ENCODE peak calls at places on chromosomes 11 and 22, in eight cellular contexts. S is ovary, O is vagina, X is sigmoid colon, J is fibroblast of lung, R is kidney, Z is left ventricle myocardium inferior, Y is IMR-90. B is an unnamed sample.

GRCh38 chr11:73047773-73048371 is 94.2 kb downstream of the FCHSD2 start:
- DNase-seq in S (no peak), O (no peak), X (no peak), J (no peak), R (no peak), Z (no peak), Y (no peak), B (no peak)

GRCh38 chr11:66339686-66340483 is 3.7 kb upstream of the RIN1 start:
- DNase-seq in S (no peak), O (no peak), X (peak), J (no peak), R (peak), Z (no peak), Y (no peak), B (no peak)

GRCh38 chr11:82682003-82682751 is 51.5 kb downstream of the FAM181B start:
- DNase-seq in S (no peak), O (no peak), X (no peak), J (peak), R (no peak), Z (no peak), Y (peak), B (no peak)

GRCh38 chr22:19759459-19759993 is 1.1 kb upstream of the TBX1 start:
- DNase-seq in S (no peak), O (no peak), X (no peak), J (no peak), R (no peak), Z (no peak), Y (no peak), B (no peak)

GRCh38 chr11:93849751-93850584 is 450 bp downstream of the VSTM5 start:
- DNase-seq in S (no peak), O (peak), X (no peak), J (peak), R (peak), Z (peak), Y (no peak), B (no peak)

GRCh38 chr11:36273110-36273509 is 16.1 kb downstream of the COMMD9 start:
- DNase-seq in S (no peak), O (no peak), X (no peak), J (no peak), R (no peak), Z (no peak), Y (no peak), B (no peak)

GRCh38 chr11:12157241-12157661 is 46.9 kb downstream of the MICAL2 start:
- DNase-seq in S (no peak), O (no peak), X (no peak), J (peak), R (no peak), Z (no peak), Y (peak), B (no peak)

GRCh38 chr11:9459573-9460321 is 1.1 kb upstream of the ZNF143 start:
- DNase-seq in S (no peak), O (peak), X (no peak), J (peak), R (no peak), Z (no peak), Y (peak), B (peak)

GRCh38 chr22:26461188-26461810 is 22.3 kb downstream of the HPS4 start:
- DNase-seq in S (peak), O (no peak), X (no peak), J (no peak), R (no peak), Z (peak), Y (peak), B (peak)

GRCh38 chr22:31230155-31230870 is 18.2 kb downstream of the LIMK2 start:
- DNase-seq in S (no peak), O (no peak), X (no peak), J (peak), R (no peak), Z (no peak), Y (peak), B (no peak)

GRCh38 chr22:38758276-38758945 is 2.6 kb upstream of the SUN2 start:
- DNase-seq in S (no peak), O (no peak), X (no peak), J (no peak), R (peak), Z (no peak), Y (no peak), B (no peak)

GRCh38 chr11:59550368-59550841 is 39.1 kb downstream of the OR4D9 start:
- DNase-seq in S (peak), O (peak), X (peak), J (peak), R (peak), Z (peak), Y (peak), B (peak)

GRCh38 chr11:88801484-88802123 is 264.2 kb downstream of the GRM5 start:
- DNase-seq in S (no peak), O (no peak), X (no peak), J (no peak), R (no peak), Z (no peak), Y (no peak), B (no peak)

GRCh38 chr22:35440129-35440528 is 40.2 kb downstream of the MCM5 start:
- DNase-seq in S (no peak), O (no peak), X (no peak), J (no peak), R (no peak), Z (peak), Y (no peak), B (no peak)

GRCh38 chr11:123302751-123303195 is 107.7 kb upstream of the CLMP start:
- DNase-seq in S (no peak), O (no peak), X (no peak), J (peak), R (no peak), Z (no peak), Y (peak), B (no peak)

GRCh38 chr22:48647606-48648515 is 1179.8 kb downstream of the BRD1 start:
- DNase-seq in S (no peak), O (no peak), X (no peak), J (no peak), R (peak), Z (no peak), Y (no peak), B (no peak)

GRCh38 chr11:119015054-119015611 is 3.0 kb downstream of the RPS25 start:
- DNase-seq in S (no peak), O (no peak), X (peak), J (no peak), R (no peak), Z (no peak), Y (no peak), B (no peak)

GRCh38 chr11:15944460-15944859 is 411.9 kb downstream of the SOX6 start:
- DNase-seq in S (no peak), O (peak), X (no peak), J (no peak), R (no peak), Z (no peak), Y (peak), B (no peak)

GRCh38 chr22:45163074-45163416 is 680 bp upstream of the NUP50 start:
- DNase-seq in S (peak), O (no peak), X (peak), J (peak), R (no peak), Z (no peak), Y (peak), B (no peak)

GRCh38 chr11:72751293-72752087 is 718 bp downstream of the ARAP1 start:
- DNase-seq in S (no peak), O (no peak), X (no peak), J (no peak), R (peak), Z (no peak), Y (no peak), B (no peak)

GRCh38 chr11:80346660-80347059 is 905.8 kb upstream of the TENM4 start:
- DNase-seq in S (no peak), O (no peak), X (no peak), J (no peak), R (no peak), Z (no peak), Y (no peak), B (no peak)

GRCh38 chr11:11979487-11980117 is 28.8 kb downstream of the DKK3 start:
- DNase-seq in S (no peak), O (peak), X (peak), J (peak), R (no peak), Z (peak), Y (peak), B (no peak)

GRCh38 chr11:101582242-101583052 is 1.4 kb downstream of the TRPC6 start:
- DNase-seq in S (peak), O (no peak), X (no peak), J (no peak), R (peak), Z (peak), Y (peak), B (no peak)

GRCh38 chr11:90204832-90205646 is 17.8 kb downstream of the CHORDC1 start:
- DNase-seq in S (no peak), O (no peak), X (no peak), J (peak), R (no peak), Z (no peak), Y (peak), B (no peak)

GRCh38 chr22:22754268-22754657 is 109.8 kb downstream of the GGTLC2 start:
- DNase-seq in S (no peak), O (peak), X (no peak), J (no peak), R (no peak), Z (no peak), Y (no peak), B (no peak)

GRCh38 chr22:38347944-38348750 is 30.9 kb upstream of the CSNK1E start:
- DNase-seq in S (no peak), O (no peak), X (peak), J (no peak), R (peak), Z (no peak), Y (peak), B (peak)

GRCh38 chr11:83275888-83276641 is 10.1 kb downstream of the CCDC90B start:
- DNase-seq in S (no peak), O (no peak), X (no peak), J (no peak), R (no peak), Z (no peak), Y (no peak), B (no peak)

GRCh38 chr11:65547446-65548125 is 10.6 kb downstream of the LTBP3 start:
- DNase-seq in S (no peak), O (no peak), X (no peak), J (no peak), R (peak), Z (no peak), Y (no peak), B (no peak)

GRCh38 chr11:66015094-66015881 is 3.5 kb downstream of the CST6 start:
- DNase-seq in S (no peak), O (no peak), X (no peak), J (peak), R (peak), Z (peak), Y (no peak), B (no peak)

GRCh38 chr22:48973694-48974041 is 854.0 kb downstream of the BRD1 start:
- DNase-seq in S (no peak), O (no peak), X (no peak), J (no peak), R (no peak), Z (no peak), Y (no peak), B (no peak)

GRCh38 chr22:40651057-40651456 is 14.5 kb upstream of the MRTFA start:
- DNase-seq in S (no peak), O (no peak), X (no peak), J (no peak), R (no peak), Z (no peak), Y (no peak), B (no peak)

GRCh38 chr11:512895-513595 is 6.0 kb upstream of the RNH1 start:
- DNase-seq in S (no peak), O (no peak), X (no peak), J (no peak), R (no peak), Z (no peak), Y (no peak), B (peak)

GRCh38 chr11:60899021-60899936 is 7.1 kb downstream of the PRPF19 start:
- DNase-seq in S (no peak), O (no peak), X (peak), J (peak), R (no peak), Z (no peak), Y (peak), B (no peak)

GRCh38 chr22:32544953-32545558 is 70.4 kb downstream of the FBXO7 start:
- DNase-seq in S (no peak), O (peak), X (peak), J (peak), R (no peak), Z (no peak), Y (peak), B (no peak)

GRCh38 chr11:98549571-98549970 is 471.2 kb upstream of the CNTN5 start:
- DNase-seq in S (no peak), O (no peak), X (no peak), J (no peak), R (no peak), Z (no peak), Y (no peak), B (no peak)

GRCh38 chr11:12008790-12009616 is 577 bp upstream of the DKK3 start:
- DNase-seq in S (peak), O (no peak), X (peak), J (peak), R (no peak), Z (peak), Y (peak), B (no peak)

GRCh38 chr11:120224872-120225371 is 14.1 kb downstream of the OAF start:
- DNase-seq in S (no peak), O (peak), X (no peak), J (no peak), R (peak), Z (peak), Y (no peak), B (peak)

GRCh38 chr22:29031236-29031982 is 30.2 kb downstream of the C22orf31 start:
- DNase-seq in S (peak), O (no peak), X (peak), J (peak), R (peak), Z (no peak), Y (peak), B (no peak)

GRCh38 chr22:29030618-29031235 is 30.9 kb downstream of the C22orf31 start:
- DNase-seq in S (peak), O (no peak), X (peak), J (peak), R (peak), Z (peak), Y (peak), B (no peak)

GRCh38 chr22:29028468-29028867 is 33.2 kb downstream of the C22orf31 start:
- DNase-seq in S (no peak), O (no peak), X (no peak), J (no peak), R (no peak), Z (no peak), Y (no peak), B (no peak)

GRCh38 chr22:29029202-29030000 is 32.2 kb downstream of the C22orf31 start:
- DNase-seq in S (no peak), O (no peak), X (no peak), J (no peak), R (no peak), Z (no peak), Y (no peak), B (no peak)

DNA sequence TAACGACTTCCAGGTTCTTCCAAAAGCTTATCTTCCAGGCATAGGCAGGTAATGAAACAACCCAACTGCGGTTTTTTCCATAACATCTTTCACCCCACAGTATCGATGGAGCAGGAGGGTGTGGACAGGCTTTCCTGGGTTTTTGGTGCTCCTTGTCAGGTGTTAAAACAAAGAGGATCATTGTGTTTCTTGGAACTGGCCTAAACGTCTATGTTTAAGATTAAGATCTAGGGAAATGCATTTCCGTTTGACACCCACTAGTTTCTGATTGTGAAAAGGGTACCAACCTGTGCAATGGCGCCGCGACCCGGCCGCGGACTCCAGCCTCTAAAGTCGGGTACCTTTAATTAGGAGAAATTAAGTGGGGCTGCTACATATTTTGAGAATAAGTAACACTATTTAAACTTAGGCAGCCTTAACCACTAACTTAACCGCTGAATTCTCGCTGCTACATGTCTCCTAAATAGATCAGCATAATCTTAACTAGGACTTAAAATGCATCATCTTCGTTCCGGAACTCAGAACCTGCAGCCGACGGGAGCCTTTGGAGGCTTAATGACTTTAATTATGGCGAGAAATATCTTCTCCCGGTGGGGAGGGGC is 31.5 kb downstream of the C22orf31 start:
- DNase-seq in S (no peak), O (no peak), X (no peak), J (peak), R (no peak), Z (no peak), Y (no peak), B (no peak)
- H3K27ac ChIP-seq in S (peak), O (peak), X (peak), J (peak), R (peak), Z (peak), Y (peak), B (peak)

DNA sequence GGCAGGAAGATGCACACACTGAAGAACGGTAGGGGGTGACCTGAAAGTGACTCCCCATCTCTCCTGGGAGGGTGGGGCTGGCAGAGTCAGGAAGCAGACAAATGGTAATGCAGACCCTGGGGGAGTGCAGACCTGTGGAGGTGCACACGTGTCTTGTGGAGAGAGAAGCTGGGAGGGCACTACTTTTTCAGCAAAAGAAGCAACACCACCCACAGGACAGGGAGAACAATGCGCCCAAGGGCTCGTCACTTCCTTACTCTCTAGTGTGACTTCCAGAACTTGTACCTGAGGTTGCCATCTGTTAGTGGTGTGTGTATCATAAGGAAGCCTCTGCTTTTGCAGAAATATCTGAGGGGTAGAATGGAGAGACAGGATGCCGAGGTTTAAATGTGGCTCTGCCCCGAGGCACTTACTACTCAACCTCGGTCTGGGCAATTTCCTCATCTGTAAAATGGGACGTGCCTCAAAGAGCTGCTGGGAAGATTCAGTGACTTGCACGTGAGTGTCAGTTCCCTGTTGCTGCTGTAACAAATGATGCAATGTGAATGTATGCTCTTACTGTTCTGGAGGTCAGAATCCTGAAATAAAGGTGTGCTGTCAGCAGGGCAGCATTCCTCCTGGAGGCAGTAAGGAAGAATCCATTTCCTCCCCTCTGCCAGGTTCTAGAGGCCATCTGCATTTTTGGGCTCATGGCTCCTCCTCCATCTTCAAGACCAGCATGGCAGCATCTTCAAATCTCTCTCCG is 323.4 kb downstream of the SHANK2 start:
- DNase-seq in S (no peak), O (no peak), X (no peak), J (no peak), R (peak), Z (no peak), Y (no peak), B (no peak)
- TF ChIP-seq CTCF in S (no peak), O (no peak), X (no peak), J (no peak), R (no peak), Z (no peak), Y (no peak), B (no peak)

DNA sequence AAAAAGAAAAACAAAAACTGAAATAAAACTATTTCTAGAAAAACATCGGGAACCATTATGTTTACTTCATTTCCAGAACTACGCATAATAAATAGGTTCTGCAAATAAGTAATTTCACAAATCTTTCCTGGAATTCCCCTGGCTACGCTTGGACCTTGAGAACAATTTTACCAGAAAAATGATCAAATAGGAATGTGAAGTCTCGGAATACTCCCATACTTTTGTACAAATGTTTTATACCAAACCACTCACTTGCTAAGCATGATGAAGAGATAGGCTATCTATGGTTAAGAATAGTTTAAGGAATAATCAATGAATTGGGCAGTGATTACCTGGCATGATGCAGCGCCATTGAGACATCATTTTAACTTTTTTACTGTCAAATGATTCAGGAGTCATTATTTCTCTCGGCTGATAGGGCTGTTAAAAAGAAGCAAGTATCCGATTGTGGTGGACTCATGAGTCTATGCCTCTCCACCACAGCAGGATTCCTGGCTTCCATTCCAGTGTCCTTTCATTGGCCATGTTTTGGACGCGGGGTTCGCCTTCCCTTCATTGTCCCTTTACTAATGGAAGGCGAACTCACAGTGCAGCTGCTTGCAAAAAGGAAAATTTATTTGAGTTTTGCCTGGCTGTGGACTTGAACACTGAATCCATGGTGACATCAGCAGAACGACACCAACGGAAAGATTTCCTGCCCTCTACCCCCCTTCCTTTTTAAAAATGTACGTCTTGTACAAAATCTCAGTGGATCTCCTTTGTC is 39.9 kb upstream of the BLID start:
- DNase-seq in S (peak), O (no peak), X (no peak), J (peak), R (no peak), Z (no peak), Y (no peak), B (no peak)
- H3K27ac ChIP-seq in S (peak), O (peak), X (peak), J (peak), R (no peak), Z (peak), Y (peak), B (no peak)

GRCh38 chr11:19738124-19738523 is 25.5 kb downstream of the NAV2 start:
- DNase-seq in S (no peak), O (no peak), X (no peak), J (no peak), R (no peak), Z (no peak), Y (no peak), B (no peak)
- TF ChIP-seq CTCF in S (no peak), O (no peak), X (no peak), J (no peak), R (no peak), Z (no peak), Y (no peak), B (no peak)

GRCh38 chr11:121586727-121587126 is 134.0 kb upstream of the SORL1-AS1 start:
- DNase-seq in S (no peak), O (no peak), X (no peak), J (no peak), R (no peak), Z (no peak), Y (no peak), B (no peak)

GRCh38 chr11:121588747-121589146 is 136.0 kb upstream of the SORL1-AS1 start:
- DNase-seq in S (no peak), O (no peak), X (no peak), J (no peak), R (no peak), Z (no peak), Y (no peak), B (no peak)

GRCh38 chr11:121589946-121590537 is 137.3 kb upstream of the SORL1-AS1 start:
- DNase-seq in S (no peak), O (no peak), X (no peak), J (no peak), R (no peak), Z (no peak), Y (no peak), B (peak)

GRCh38 chr11:121583825-121584224 is 131.1 kb upstream of the SORL1-AS1 start:
- DNase-seq in S (no peak), O (no peak), X (no peak), J (no peak), R (no peak), Z (no peak), Y (no peak), B (no peak)

GRCh38 chr11:121587182-121587581 is 134.4 kb upstream of the SORL1-AS1 start:
- DNase-seq in S (no peak), O (no peak), X (no peak), J (no peak), R (no peak), Z (no peak), Y (no peak), B (no peak)
- H3K27ac ChIP-seq in S (no peak), O (no peak), X (no peak), J (no peak), R (no peak), Z (no peak), Y (no peak), B (no peak)

B was measured in Peyer's patch.